ENCODE peak calls at places on chromosomes 13 and 19, in ten cellular contexts. Y is amygdala; B is foreskin fibroblast; S is PC-3; F is mucosa of gallbladder; D is dorsolateral prefrontal cortex; N is CD4-positive, alpha-beta T cell; W is NCI-H1930; Q is COLO829; V is bronchial epithelial cell. K is an unnamed sample.

GRCh38 chr19:8259922-8260247 is 48.3 kb downstream of the CD320 start:
- DNase-seq in N (no peak), D (peak), B (no peak), W (no peak), Q (no peak), F (no peak), S (no peak), Y (no peak), V (no peak), K (no peak)

GRCh38 chr13:93522486-93522885 is 295.9 kb downstream of the GPC6 start:
- DNase-seq in F (no peak), D (no peak), V (no peak), W (no peak), B (peak), Y (no peak), S (no peak), N (no peak), Q (no peak), K (no peak)

GRCh38 chr13:100022798-100023197 is 41.2 kb downstream of the ZIC2 start:
- DNase-seq in B (no peak), N (no peak), S (peak), Y (no peak), F (no peak), Q (no peak), D (no peak), W (no peak), V (peak), K (no peak)

GRCh38 chr13:75395056-75395455 is 86.9 kb downstream of the TBC1D4 start:
- DNase-seq in Q (no peak), S (no peak), B (no peak), Y (no peak), F (no peak), W (no peak), N (no peak), V (no peak), D (no peak), K (no peak)

GRCh38 chr19:44912854-44913253 is 1.6 kb upstream of the APOC1 start:
- DNase-seq in W (no peak), D (peak), S (no peak), Q (no peak), Y (peak), N (no peak), F (peak), V (no peak), B (no peak), K (no peak)

GRCh38 chr19:42229263-42229854 is 9.2 kb downstream of the ZNF526 start:
- DNase-seq in F (no peak), B (no peak), D (no peak), N (no peak), W (no peak), Q (no peak), S (no peak), V (no peak), Y (no peak), K (no peak)

GRCh38 chr19:1424182-1424955 is 13.8 kb upstream of the RPS15 start:
- DNase-seq in S (no peak), W (no peak), Q (no peak), F (no peak), N (no peak), D (no peak), B (no peak), Y (no peak), V (no peak), K (no peak)

GRCh38 chr19:2097330-2098327 is 914 bp downstream of the IZUMO4 start:
- DNase-seq in B (no peak), V (no peak), D (no peak), N (peak), W (no peak), S (no peak), Y (no peak), Q (no peak), F (no peak), K (peak)

GRCh38 chr13:110643768-110644421 is 28.6 kb downstream of the NAXD start:
- DNase-seq in S (no peak), Q (no peak), Y (no peak), W (no peak), D (no peak), N (no peak), F (no peak), V (no peak), B (no peak), K (no peak)

GRCh38 chr19:31128291-31128690 is 220.9 kb downstream of the TSHZ3 start:
- DNase-seq in B (no peak), Y (no peak), F (no peak), V (no peak), S (no peak), N (no peak), Q (no peak), W (no peak), D (no peak), K (no peak)

GRCh38 chr13:44437356-44438233 is 64.0 kb downstream of the SERP2 start:
- DNase-seq in Y (no peak), Q (no peak), N (no peak), B (no peak), V (peak), F (no peak), S (peak), W (peak), D (no peak), K (no peak)

GRCh38 chr13:52159159-52159982 is at the start of gene NEK3:
- DNase-seq in V (peak), N (peak), B (peak), W (peak), F (peak), Y (peak), D (peak), S (peak), Q (no peak), K (peak)

GRCh38 chr13:20366056-20366455 is 133.9 kb upstream of the GJB6 start:
- DNase-seq in N (no peak), V (no peak), F (no peak), B (no peak), D (no peak), S (no peak), W (no peak), Q (no peak), Y (no peak), K (no peak)

GRCh38 chr19:17341845-17342244 is 4.5 kb downstream of the GTPBP3 start:
- DNase-seq in V (no peak), W (no peak), D (no peak), F (no peak), Y (no peak), S (no peak), Q (no peak), N (no peak), B (no peak), K (no peak)

GRCh38 chr19:47161876-47162489 is 31.3 kb downstream of the SAE1 start:
- DNase-seq in W (no peak), S (no peak), V (no peak), Q (no peak), N (no peak), B (peak), Y (no peak), F (no peak), D (no peak), K (no peak)

GRCh38 chr13:31793246-31793645 is 53.9 kb downstream of the RXFP2 start:
- DNase-seq in F (no peak), W (no peak), V (no peak), D (no peak), S (peak), N (no peak), Q (no peak), B (no peak), Y (no peak), K (no peak)

GRCh38 chr19:11136400-11137101 is 19.0 kb downstream of the SPC24 start:
- DNase-seq in V (no peak), W (no peak), S (no peak), F (no peak), Y (no peak), D (no peak), B (no peak), Q (no peak), N (no peak), K (no peak)

GRCh38 chr19:10876459-10877240 is 5.3 kb downstream of the CARM1 start:
- DNase-seq in Y (no peak), W (no peak), D (no peak), V (no peak), S (no peak), N (no peak), B (no peak), F (no peak), Q (no peak), K (no peak)